ENCODE peak calls at places on chromosomes 3 and 15, in four cellular contexts. G, F, W and V are unnamed samples.

GRCh38 chr15:45918839-45919238 is 284.0 kb downstream of the SQOR start:
- DNase-seq in F (no peak), G (peak; percentile 14), W (no peak), V (no peak)

GRCh38 chr15:69784808-69785550 is 312.7 kb downstream of the TLE3 start:
- DNase-seq in G (peak; percentile 18), F (no peak), W (no peak), V (no peak)

GRCh38 chr3:17967111-17967510 is 224.7 kb upstream of the TBC1D5 start:
- DNase-seq in F (no peak), W (no peak), G (no peak), V (no peak)

GRCh38 chr3:24494616-24495333 is at the start of gene THRB:
- DNase-seq in W (peak; percentile 80), G (peak; percentile 66), F (peak; percentile 21), V (peak; percentile 56)

GRCh38 chr3:181955566-181955965 is 243.8 kb downstream of the SOX2 start:
- DNase-seq in G (no peak), W (no peak), F (no peak), V (no peak)

GRCh38 chr3:47008851-47009224 is 29.4 kb downstream of the NBEAL2 start:
- DNase-seq in G (no peak), W (no peak), F (no peak), V (no peak)

GRCh38 chr15:48334260-48334659 is 3.0 kb downstream of the DUT start:
- DNase-seq in W (no peak), G (no peak), F (no peak), V (peak; percentile 40)

GRCh38 chr3:133280591-133280990 is 119.3 kb upstream of the BFSP2 start:
- DNase-seq in F (no peak), W (no peak), G (no peak), V (no peak)

GRCh38 chr3:167113466-167113865 is 266.6 kb downstream of the ZBBX start:
- DNase-seq in F (no peak), G (no peak), W (no peak), V (no peak)

DNA sequence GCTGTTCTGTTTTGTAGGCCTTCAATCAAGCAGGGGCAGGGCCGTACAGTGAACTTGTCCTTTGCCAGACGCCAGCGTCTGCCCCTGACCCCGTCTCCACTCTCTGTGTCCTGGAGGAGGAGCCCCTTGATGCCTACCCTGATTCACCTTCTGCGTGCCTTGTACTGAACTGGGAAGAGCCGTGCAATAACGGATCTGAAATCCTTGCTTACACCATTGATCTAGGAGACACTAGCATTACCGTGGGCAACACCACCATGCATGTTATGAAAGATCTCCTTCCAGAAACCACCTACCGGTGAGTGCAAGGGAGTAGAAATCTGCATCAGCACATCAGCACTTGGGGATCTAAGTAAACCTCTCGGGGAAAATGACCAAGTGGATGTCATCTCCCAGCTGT is 95.5 kb downstream of the GHSR start:
- DNase-seq in W (no peak), F (no peak), G (no peak), V (no peak)
- TF ChIP-seq CTCF in W (no peak), F (no peak), G (no peak), V (no peak)

GRCh38 chr3:146974001-146974400 is 368.9 kb upstream of the PLSCR5 start:
- DNase-seq in G (no peak), F (no peak), W (no peak), V (no peak)
- TF ChIP-seq CTCF in G (no peak), F (no peak), W (no peak), V (no peak)

GRCh38 chr3:127747751-127748521 is 74.4 kb downstream of the MGLL start:
- DNase-seq in F (no peak), W (peak; percentile 68), G (peak; percentile 74), V (no peak)
- TF ChIP-seq CTCF in F (no peak), W (no peak), G (peak; percentile 21), V (no peak)

GRCh38 chr3:127791221-127791913 is 30.9 kb downstream of the MGLL start:
- DNase-seq in W (peak; percentile 71), F (no peak), G (peak; percentile 51), V (peak; percentile 26)
- TF ChIP-seq CTCF in W (no peak), F (peak; percentile 15), G (peak; percentile 13), V (peak; percentile 29)

DNA sequence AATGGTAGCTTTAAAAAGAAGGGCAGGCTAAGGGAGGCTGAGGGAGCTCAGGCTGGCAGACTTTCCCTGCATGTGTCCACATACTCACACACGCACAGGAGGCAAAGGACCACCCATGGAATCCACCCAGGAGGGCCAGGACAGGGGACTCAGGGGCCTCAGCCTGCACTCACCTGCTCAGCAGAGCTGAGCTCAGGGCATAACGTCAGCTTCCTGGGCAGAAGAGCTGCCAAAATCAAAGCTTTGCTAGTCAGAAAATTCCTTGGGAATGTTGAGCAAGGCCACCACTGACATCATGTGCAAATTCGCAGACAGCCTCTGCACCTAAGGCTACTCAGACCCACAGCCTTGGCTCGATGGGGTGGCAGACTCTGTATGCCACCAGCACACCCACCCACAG is 16.4 kb upstream of the ALAS1 start:
- DNase-seq in F (no peak), W (no peak), G (peak; percentile 70), V (no peak)
- TF ChIP-seq CTCF in F (no peak), W (no peak), G (no peak), V (no peak)

DNA sequence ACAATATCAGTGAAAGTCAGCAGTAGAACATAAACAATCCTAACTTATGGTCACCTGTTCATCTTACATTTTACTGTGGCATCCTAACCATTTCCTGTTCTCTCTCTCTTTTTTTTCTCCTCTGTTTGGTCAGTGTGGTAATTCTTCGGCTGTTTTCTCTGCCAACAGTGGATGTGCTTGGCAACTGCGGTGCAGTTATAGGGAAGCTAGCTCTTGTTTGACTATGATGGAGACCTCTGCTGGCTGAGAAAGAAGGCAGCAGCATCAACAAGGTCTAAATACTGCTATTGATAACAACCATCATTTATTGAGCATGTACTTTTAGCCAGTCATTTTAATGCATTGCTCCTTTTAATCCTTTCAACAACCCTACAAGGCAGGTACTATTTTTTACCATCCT is 723 bp upstream of the DRD3 start:
- DNase-seq in G (peak; percentile 56), F (peak; percentile 28), W (no peak), V (peak; percentile 28)
- TF ChIP-seq CTCF in G (peak; percentile 43), F (peak; percentile 68), W (no peak), V (peak; percentile 48)

GRCh38 chr15:68646156-68646555 is 67.4 kb downstream of the CORO2B start:
- DNase-seq in W (no peak), F (peak; percentile 39), G (no peak), V (peak; percentile 33)

GRCh38 chr15:68642491-68642845 is 63.7 kb downstream of the CORO2B start:
- DNase-seq in W (no peak), F (no peak), G (no peak), V (no peak)

GRCh38 chr15:68643216-68643830 is 64.5 kb downstream of the CORO2B start:
- DNase-seq in G (no peak), W (no peak), F (no peak), V (no peak)

GRCh38 chr15:68644996-68645395 is 66.2 kb downstream of the CORO2B start:
- DNase-seq in F (no peak), W (no peak), G (no peak), V (no peak)

GRCh38 chr15:68644088-68644904 is 65.5 kb downstream of the CORO2B start:
- DNase-seq in G (peak; percentile 82), W (no peak), F (no peak), V (peak; percentile 58)
- TF ChIP-seq CTCF in G (peak; percentile 28), W (no peak), F (peak; percentile 30), V (peak; percentile 24)